ENCODE peak calls at places on chromosome 1, in four cellular contexts. One of them, this sample, is unnamed.
A peak's percentile ranks its signal among the peaks of the same experiment; 100 is the strongest.

GRCh38 chr1:116567790-116568667 is 2.8 kb downstream of the CD58 start:
- DNase-seq in CD8-positive, alpha-beta T cell: no peak
- DNase-seq in left cardiac atrium: no peak
- DNase-seq in SJSA1: no peak
- DNase-seq in this sample: no peak

GRCh38 chr1:9279172-9279840 is 13.4 kb upstream of the SPSB1 start:
- DNase-seq in CD8-positive, alpha-beta T cell: no peak
- DNase-seq in left cardiac atrium: no peak
- DNase-seq in SJSA1: no peak
- DNase-seq in this sample: no peak

GRCh38 chr1:2864203-2864905 is 62.9 kb upstream of the TTC34 start:
- DNase-seq in CD8-positive, alpha-beta T cell: no peak
- DNase-seq in left cardiac atrium: peak; percentile 11
- DNase-seq in SJSA1: no peak
- DNase-seq in this sample: no peak

GRCh38 chr1:119093721-119094120 is 46.7 kb downstream of the WARS2 start:
- DNase-seq in CD8-positive, alpha-beta T cell: no peak
- DNase-seq in left cardiac atrium: no peak
- DNase-seq in SJSA1: no peak
- DNase-seq in this sample: no peak

GRCh38 chr1:158552296-158552695 is 1.9 kb downstream of the OR6Y1 start:
- DNase-seq in CD8-positive, alpha-beta T cell: no peak
- DNase-seq in left cardiac atrium: no peak
- DNase-seq in SJSA1: no peak
- DNase-seq in this sample: no peak

GRCh38 chr1:219433471-219434131 is 179.3 kb downstream of the ZC3H11B start:
- DNase-seq in CD8-positive, alpha-beta T cell: no peak
- DNase-seq in left cardiac atrium: no peak
- DNase-seq in SJSA1: no peak
- DNase-seq in this sample: no peak

GRCh38 chr1:3504823-3505155 is 50.3 kb downstream of the ARHGEF16 start:
- DNase-seq in CD8-positive, alpha-beta T cell: no peak
- DNase-seq in left cardiac atrium: no peak
- DNase-seq in SJSA1: no peak
- DNase-seq in this sample: no peak

GRCh38 chr1:9075023-9075422 is 5.6 kb upstream of the SLC2A5 start:
- DNase-seq in CD8-positive, alpha-beta T cell: no peak
- DNase-seq in left cardiac atrium: no peak
- DNase-seq in SJSA1: no peak
- DNase-seq in this sample: peak; percentile 36

This sample was measured in NCI-H526 treated with DMSO at 0.1 percent for 48 hours.